ENCODE peak calls at places on chromosomes 1 and 21, in six cellular contexts. M, L, Y, R, Z and H are unnamed samples.

GRCh38 chr1:147895123-147895522 is 7.5 kb upstream of the GJA8 start:
- DNase-seq in Z (no peak), L (no peak), Y (no peak), M (no peak), R (no peak), H (no peak)

GRCh38 chr1:231861541-231862481 is 235.2 kb downstream of the DISC1 start:
- DNase-seq in L (no peak), Y (no peak), M (no peak), R (no peak), Z (no peak), H (no peak)

GRCh38 chr1:17914142-17914541 is 159.0 kb downstream of the ACTL8 start:
- DNase-seq in Z (no peak), R (no peak), L (no peak), Y (no peak), M (no peak), H (no peak)

GRCh38 chr1:117710710-117711109 is 104.9 kb downstream of the TENT5C start:
- DNase-seq in Y (no peak), M (no peak), Z (no peak), L (no peak), R (no peak), H (no peak)

GRCh38 chr1:224340711-224341384 is 10.9 kb upstream of the NVL start:
- DNase-seq in M (no peak), Y (peak; percentile 78), Z (peak; percentile 15), R (no peak), L (peak; percentile 37), H (no peak)

GRCh38 chr1:46802081-46802480 is 3.2 kb downstream of the CYP4B1 start:
- DNase-seq in L (no peak), R (no peak), Z (no peak), Y (no peak), M (no peak), H (no peak)

GRCh38 chr1:77489910-77490309 is 192.5 kb downstream of the ZZZ3 start:
- DNase-seq in R (no peak), L (no peak), M (no peak), Z (no peak), Y (no peak), H (no peak)

GRCh38 chr1:53376742-53377437 is 49.0 kb upstream of the LRP8 start:
- DNase-seq in Y (peak; percentile 35), M (no peak), L (no peak), Z (no peak), R (no peak), H (no peak)

GRCh38 chr1:101317590-101317989 is 80.8 kb downstream of the S1PR1 start:
- DNase-seq in L (no peak), R (no peak), Y (no peak), M (no peak), Z (no peak), H (no peak)

GRCh38 chr21:42352433-42353095 is 1.8 kb upstream of the TFF2 start:
- DNase-seq in Z (no peak), M (no peak), L (no peak), Y (peak; percentile 44), R (no peak), H (no peak)

GRCh38 chr1:189524501-189524900 is 953.2 kb downstream of the BRINP3 start:
- DNase-seq in Y (no peak), R (no peak), L (no peak), Z (no peak), M (no peak), H (no peak)

GRCh38 chr1:44947774-44948311 is 38.6 kb downstream of the EIF2B3 start:
- DNase-seq in R (no peak), L (no peak), Y (no peak), Z (no peak), M (no peak), H (no peak)

GRCh38 chr21:26169611-26170470 is 729 bp downstream of the APP start:
- DNase-seq in Z (peak; percentile 12), R (peak; percentile 74), M (peak; percentile 74), L (peak; percentile 41), Y (peak; percentile 90), H (peak; percentile 60)

GRCh38 chr21:35171385-35171784 is 122.3 kb upstream of the RUNX1 start:
- DNase-seq in Y (no peak), R (no peak), L (no peak), M (no peak), Z (no peak), H (no peak)

GRCh38 chr1:176033474-176033873 is 173.6 kb downstream of the COP1 start:
- DNase-seq in Z (no peak), M (no peak), R (no peak), Y (no peak), L (no peak), H (no peak)

GRCh38 chr1:48109390-48110009 is 112.3 kb upstream of the TRABD2B start:
- DNase-seq in Z (no peak), L (no peak), M (peak; percentile 49), Y (no peak), R (peak; percentile 27), H (no peak)

GRCh38 chr1:61056674-61057439 is 25.5 kb upstream of the NFIA start:
- DNase-seq in Y (peak; percentile 81), R (peak; percentile 68), Z (no peak), M (peak; percentile 75), L (peak; percentile 32), H (no peak)

GRCh38 chr1:204560590-204560989 is 44.4 kb downstream of the MDM4 start:
- DNase-seq in L (no peak), Z (no peak), Y (no peak), M (no peak), R (no peak), H (no peak)

GRCh38 chr1:16145030-16145987 is 10.6 kb downstream of the EPHA2 start:
- DNase-seq in Z (no peak), R (peak; percentile 92), Y (peak; percentile 94), L (no peak), M (no peak), H (no peak)

GRCh38 chr1:13666317-13666716 is 33.7 kb upstream of the PRDM2 start:
- DNase-seq in Y (no peak), L (no peak), M (no peak), R (no peak), Z (no peak), H (no peak)

GRCh38 chr1:87688136-87688535 is 359.5 kb downstream of the LMO4 start:
- DNase-seq in R (no peak), M (no peak), Z (no peak), Y (no peak), L (no peak), H (no peak)

GRCh38 chr1:241985787-241986186 is 13.1 kb downstream of the MAP1LC3C start:
- DNase-seq in L (no peak), M (peak; percentile 33), Y (no peak), R (peak; percentile 49), Z (no peak), H (no peak)

GRCh38 chr1:204255225-204255624 is 41.4 kb upstream of the GOLT1A start:
- DNase-seq in Z (no peak), R (no peak), Y (peak; percentile 7), L (no peak), M (no peak), H (no peak)

GRCh38 chr21:38807987-38808386 is 2.3 kb downstream of the ETS2 start:
- DNase-seq in M (no peak), L (no peak), R (no peak), Z (no peak), Y (no peak), H (no peak)